ENCODE peak calls at places on chromosomes 5 and 9, in five cellular contexts. One of them, this sample, is unnamed.

GRCh38 chr5:7680260-7680659 is 170.7 kb downstream of the CFAP90 start:
- DNase-seq in MM.1S: no peak
- DNase-seq in IMR-90: no peak
- DNase-seq in A549: no peak
- DNase-seq in tibial nerve: no peak
- DNase-seq in this sample: no peak

GRCh38 chr5:10599828-10600227 is 36.0 kb downstream of the ANKRD33B start:
- DNase-seq in A549: no peak
- DNase-seq in IMR-90: peak; percentile 78
- DNase-seq in tibial nerve: no peak
- DNase-seq in MM.1S: peak; percentile 44
- DNase-seq in this sample: no peak

GRCh38 chr9:78763424-78763823 is 466.5 kb downstream of the PSAT1 start:
- DNase-seq in tibial nerve: no peak
- DNase-seq in A549: no peak
- DNase-seq in IMR-90: no peak
- DNase-seq in MM.1S: no peak
- DNase-seq in this sample: no peak

GRCh38 chr9:132041825-132042224 is 37.8 kb downstream of the MED27 start:
- DNase-seq in MM.1S: no peak
- DNase-seq in IMR-90: no peak
- DNase-seq in A549: no peak
- DNase-seq in tibial nerve: no peak
- DNase-seq in this sample: no peak

GRCh38 chr9:5843450-5844249 is 10.7 kb upstream of the ERMP1 start:
- DNase-seq in A549: peak; percentile 57
- DNase-seq in tibial nerve: no peak
- DNase-seq in IMR-90: peak; percentile 29
- DNase-seq in MM.1S: no peak
- DNase-seq in this sample: no peak

GRCh38 chr5:137822158-137822764 is 45.4 kb upstream of the MYOT start:
- DNase-seq in A549: peak; percentile 69
- DNase-seq in MM.1S: no peak
- DNase-seq in tibial nerve: no peak
- DNase-seq in IMR-90: peak; percentile 18
- DNase-seq in this sample: peak; percentile 18

GRCh38 chr5:95853490-95853889 is 31.0 kb upstream of the GLRX start:
- DNase-seq in A549: no peak
- DNase-seq in tibial nerve: no peak
- DNase-seq in IMR-90: no peak
- DNase-seq in MM.1S: no peak
- DNase-seq in this sample: no peak

GRCh38 chr5:135735831-135736230 is 98.6 kb upstream of the SLC25A48 start:
- DNase-seq in IMR-90: no peak
- DNase-seq in A549: no peak
- DNase-seq in tibial nerve: no peak
- DNase-seq in MM.1S: no peak
- DNase-seq in this sample: no peak

GRCh38 chr9:12878342-12878978 is 103.6 kb downstream of the LURAP1L start:
- DNase-seq in MM.1S: no peak
- DNase-seq in tibial nerve: no peak
- DNase-seq in A549: no peak
- DNase-seq in IMR-90: peak; percentile 47
- DNase-seq in this sample: no peak

GRCh38 chr5:10987881-10988504 is 227.0 kb upstream of the DAP start:
- DNase-seq in A549: peak; percentile 35
- DNase-seq in tibial nerve: no peak
- DNase-seq in IMR-90: no peak
- DNase-seq in MM.1S: peak; percentile 66
- DNase-seq in this sample: peak; percentile 36

GRCh38 chr9:16316911-16317817 is 553.3 kb downstream of the BNC2 start:
- DNase-seq in A549: no peak
- DNase-seq in IMR-90: no peak
- DNase-seq in tibial nerve: no peak
- DNase-seq in MM.1S: no peak
- DNase-seq in this sample: no peak

GRCh38 chr9:138022121-138022741 is 144.6 kb downstream of the CACNA1B start:
- DNase-seq in MM.1S: peak; percentile 11
- DNase-seq in IMR-90: no peak
- DNase-seq in tibial nerve: no peak
- DNase-seq in A549: peak; percentile 34
- DNase-seq in this sample: no peak

DNA sequence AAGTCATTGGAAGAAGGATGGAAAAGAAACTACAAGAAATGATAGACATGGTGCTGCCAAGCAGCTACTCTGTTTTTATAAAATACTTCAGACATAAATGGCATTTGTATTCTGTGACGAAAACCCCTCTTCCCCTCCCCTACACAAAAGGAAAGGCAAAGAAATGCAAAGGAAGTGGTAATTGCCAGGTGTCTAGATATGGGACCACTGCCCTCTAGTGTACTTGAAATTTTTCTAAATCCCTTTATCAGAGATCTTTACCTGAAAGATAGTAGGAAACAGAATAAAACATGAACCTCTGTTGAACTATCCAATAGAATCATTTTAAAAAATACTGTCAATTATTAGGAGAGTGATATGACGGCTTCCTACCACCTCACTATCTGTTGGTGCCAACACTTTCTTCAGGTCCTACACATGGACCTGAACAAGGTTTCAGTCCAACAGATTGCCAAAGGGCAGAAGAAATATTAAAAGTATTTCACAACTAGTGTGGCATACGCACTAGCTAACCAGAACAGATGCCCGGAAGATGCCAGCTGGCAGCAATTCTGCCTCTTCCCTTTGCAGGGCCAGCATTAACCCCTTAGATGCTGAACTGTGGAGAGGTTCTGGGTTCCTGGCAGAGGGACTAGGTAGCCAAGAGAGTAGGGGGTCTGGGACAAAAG is 104.1 kb downstream of the TSSK1B start:
- DNase-seq in A549: peak; percentile 14
- DNase-seq in MM.1S: peak; percentile 81
- DNase-seq in IMR-90: peak; percentile 60
- DNase-seq in tibial nerve: no peak
- DNase-seq in this sample: peak; percentile 61
- H3K4me3 ChIP-seq in A549: no peak overlapping the region
- H3K4me3 ChIP-seq in MM.1S: peak overlapping the region; percentile 22
- H3K4me3 ChIP-seq in IMR-90: no peak overlapping the region
- H3K4me3 ChIP-seq in tibial nerve: no peak overlapping the region
- H3K4me3 ChIP-seq in this sample: no peak overlapping the region

GRCh38 chr5:141878186-141878770 is at the start of gene PCDH1:
- DNase-seq in IMR-90: peak; percentile 14
- DNase-seq in MM.1S: peak; percentile 62
- DNase-seq in A549: no peak
- DNase-seq in tibial nerve: no peak
- DNase-seq in this sample: no peak
- H3K4me1 ChIP-seq in IMR-90: peaks cover 8% of the 10 kb centered on the region
- H3K4me1 ChIP-seq in MM.1S: peaks cover 37% of the 10 kb centered on the region
- H3K4me1 ChIP-seq in A549: peaks cover 22% of the 10 kb centered on the region
- H3K4me1 ChIP-seq in tibial nerve: no peaks in the 10 kb centered on the region
- H3K4me1 ChIP-seq in this sample: peaks cover 10% of the 10 kb centered on the region

GRCh38 chr9:136372006-136372405 is 1.5 kb downstream of the CARD9 start:
- DNase-seq in tibial nerve: no peak
- DNase-seq in IMR-90: no peak
- DNase-seq in MM.1S: no peak
- DNase-seq in A549: no peak
- DNase-seq in this sample: no peak
- H3K4me3 ChIP-seq in tibial nerve: no peak overlapping the region
- H3K4me3 ChIP-seq in IMR-90: no peak overlapping the region
- H3K4me3 ChIP-seq in MM.1S: no peak overlapping the region
- H3K4me3 ChIP-seq in A549: no peak overlapping the region
- H3K4me3 ChIP-seq in this sample: no peak overlapping the region

GRCh38 chr5:61351733-61352132 is 19.7 kb downstream of the ZSWIM6 start:
- DNase-seq in MM.1S: no peak
- DNase-seq in IMR-90: no peak
- DNase-seq in tibial nerve: no peak
- DNase-seq in A549: no peak
- DNase-seq in this sample: no peak
- H3K4me1 ChIP-seq in MM.1S: no peaks in the 10 kb centered on the region
- H3K4me1 ChIP-seq in IMR-90: peaks cover 12% of the 10 kb centered on the region
- H3K4me1 ChIP-seq in tibial nerve: no peaks in the 10 kb centered on the region
- H3K4me1 ChIP-seq in A549: peaks cover 44% of the 10 kb centered on the region
- H3K4me1 ChIP-seq in this sample: no peaks in the 10 kb centered on the region

DNA sequence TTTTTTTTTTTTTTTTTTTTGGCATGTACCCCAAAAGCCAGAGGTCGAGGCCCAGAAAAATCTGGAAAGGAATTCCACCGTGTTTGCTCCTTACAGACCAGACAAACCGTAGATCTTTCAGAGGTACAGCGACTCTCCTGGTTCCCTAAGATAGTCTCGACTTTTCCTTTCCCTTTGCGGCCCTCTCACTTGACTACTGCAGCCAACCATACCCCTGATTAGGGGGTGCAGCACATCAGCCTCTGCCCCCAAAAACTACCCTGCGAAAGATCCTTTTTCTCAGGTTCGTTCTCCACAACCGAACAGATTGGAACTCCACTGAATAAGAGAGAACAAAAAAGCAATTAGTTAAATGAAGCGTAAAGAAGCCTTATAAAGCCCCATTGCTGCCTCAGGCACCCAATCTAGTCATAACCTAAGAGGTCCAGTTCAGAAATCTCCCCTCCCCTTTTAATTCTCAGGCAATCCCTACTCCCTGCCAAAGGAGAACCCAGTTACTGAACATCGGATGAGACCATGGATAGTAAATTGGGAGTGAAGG is 376 bp upstream of the TICAM2 start:
- DNase-seq in tibial nerve: no peak
- DNase-seq in MM.1S: no peak
- DNase-seq in IMR-90: no peak
- DNase-seq in A549: no peak
- DNase-seq in this sample: no peak
- H3K4me3 ChIP-seq in tibial nerve: peak overlapping the region; percentile 84
- H3K4me3 ChIP-seq in MM.1S: peak overlapping the region; percentile 70
- H3K4me3 ChIP-seq in IMR-90: peak overlapping the region; percentile 94
- H3K4me3 ChIP-seq in A549: peak overlapping the region; percentile 72
- H3K4me3 ChIP-seq in this sample: peak overlapping the region; percentile 59

This sample was measured in OCI-LY7.